ENCODE peak calls at places on chromosomes 3 and 15, in ten cellular contexts. T is astrocyte of the spinal cord; E is B cell; Z is stimulated activated CD4-positive, alpha-beta T cell treated with anti-CD3 and anti-CD28 coated beads, Interleukin-2, amount 100 ng/mL, for 48 hours; H is activated T-helper 1 cell treated with anti-CD3 and anti-CD28 coated beads, Interleukin-12 subunit alpha, Interleukin-12 subunit beta, Interleukin-2, Interleukin-4 antibody, amounts not matched to agents 30 ng/mL and 10 ng/mL and 1 ng/mL, durations not matched to agents 14 hours and 24 hours and 36 hours; D is putamen; X is ACHN; K is esophagus squamous epithelium; F is NCI-H524; W is hepatic stellate cell. J is an unnamed sample.

GRCh38 chr3:109234300-109234699 is 82.0 kb downstream of the DPPA2 start:
- DNase-seq in T (no peak), E (no peak), Z (no peak), H (no peak), D (no peak), X (no peak), K (no peak), F (no peak), W (no peak), J (peak)

GRCh38 chr3:183811638-183812037 is 13.7 kb downstream of the MAP6D1 start:
- DNase-seq in T (no peak), E (no peak), Z (no peak), H (no peak), D (no peak), X (no peak), K (no peak), F (no peak), W (no peak), J (no peak)

GRCh38 chr15:85837011-85837433 is 42.3 kb upstream of the KLHL25 start:
- DNase-seq in T (peak), E (no peak), Z (no peak), H (no peak), D (no peak), X (no peak), K (no peak), F (no peak), W (no peak), J (no peak)

GRCh38 chr3:134353831-134354611 is 20.2 kb downstream of the AMOTL2 start:
- DNase-seq in T (no peak), E (no peak), Z (no peak), H (no peak), D (no peak), X (peak), K (no peak), F (no peak), W (no peak), J (no peak)

GRCh38 chr3:99635348-99635747 is 3.0 kb upstream of the COL8A1 start:
- DNase-seq in T (no peak), E (no peak), Z (no peak), H (no peak), D (no peak), X (no peak), K (no peak), F (no peak), W (no peak), J (no peak)

GRCh38 chr15:85500729-85501128 is 120.3 kb downstream of the AKAP13 start:
- DNase-seq in T (no peak), E (no peak), Z (no peak), H (no peak), D (no peak), X (no peak), K (no peak), F (peak), W (no peak), J (no peak)

GRCh38 chr15:52139599-52140462 is 27.3 kb upstream of the BCL2L10 start:
- DNase-seq in T (peak), E (peak), Z (peak), H (peak), D (peak), X (peak), K (no peak), F (peak), W (peak), J (no peak)

GRCh38 chr3:114939920-114940319 is 207.2 kb downstream of the ZBTB20 start:
- DNase-seq in T (no peak), E (no peak), Z (no peak), H (no peak), D (no peak), X (no peak), K (no peak), F (no peak), W (no peak), J (no peak)

GRCh38 chr3:126340081-126340511 is 17.1 kb downstream of the KLF15 start:
- DNase-seq in T (no peak), E (no peak), Z (no peak), H (no peak), D (no peak), X (no peak), K (no peak), F (no peak), W (peak), J (no peak)

GRCh38 chr3:173902401-173902800 is 504.9 kb downstream of the NLGN1 start:
- DNase-seq in T (no peak), E (no peak), Z (no peak), H (no peak), D (no peak), X (no peak), K (no peak), F (no peak), W (no peak), J (no peak)

GRCh38 chr3:107956991-107957467 is 133.8 kb downstream of the CD47 start:
- DNase-seq in T (no peak), E (no peak), Z (no peak), H (no peak), D (peak), X (no peak), K (peak), F (no peak), W (peak), J (no peak)

GRCh38 chr3:174243194-174243593 is 615.9 kb upstream of the NAALADL2 start:
- DNase-seq in T (peak), E (no peak), Z (no peak), H (no peak), D (no peak), X (no peak), K (no peak), F (no peak), W (peak), J (no peak)